ENCODE peak calls at places on chromosomes 5 and 9, in four cellular contexts. Q is IMR-90, L is body of pancreas, B is adrenal gland. R is an unnamed sample. For H3K27me3 and H3K36me3, the result is how much of the 10 kb centered on the place peaks cover.

GRCh38 chr9:107539427-107540154 is 50.0 kb upstream of the KLF4 start:
- DNase-seq in Q (no peak), L (no peak), B (no peak), R (no peak)

GRCh38 chr9:109549386-109549785 is 51.3 kb upstream of the PTPN3 start:
- DNase-seq in Q (no peak), L (no peak), B (no peak), R (no peak)

GRCh38 chr5:80503641-80504040 is 15.7 kb downstream of the FAM151B start:
- DNase-seq in Q (no peak), L (peak), B (no peak), R (no peak)

GRCh38 chr5:8123559-8123958 is 254.6 kb downstream of the MTRR start:
- DNase-seq in Q (no peak), L (no peak), B (no peak), R (no peak)

GRCh38 chr9:8604201-8604600 is 804.6 kb upstream of the DMAC1 start:
- DNase-seq in Q (no peak), L (no peak), B (no peak), R (no peak)

GRCh38 chr5:10424124-10424731 is 17.5 kb upstream of the ROPN1L start:
- DNase-seq in Q (peak), L (peak), B (no peak), R (no peak)

GRCh38 chr5:8184455-8185063 is 315.6 kb downstream of the MTRR start:
- DNase-seq in Q (peak), L (peak), B (peak), R (no peak)

GRCh38 chr9:38345851-38346755 is 46.4 kb upstream of the ALDH1B1 start:
- DNase-seq in Q (no peak), L (no peak), B (peak), R (no peak)

GRCh38 chr9:116447914-116448313 is 239.2 kb upstream of the TRIM32 start:
- DNase-seq in Q (no peak), L (no peak), B (no peak), R (no peak)

GRCh38 chr5:134427540-134428041 is 15.9 kb upstream of the CDKN2AIPNL start:
- DNase-seq in Q (no peak), L (no peak), B (no peak), R (no peak)

GRCh38 chr9:27181381-27181780 is 72.4 kb downstream of the TEK start:
- DNase-seq in Q (peak), L (no peak), B (no peak), R (no peak)

GRCh38 chr5:33287242-33287641 is 153.5 kb upstream of the TARS1 start:
- DNase-seq in Q (no peak), L (no peak), B (no peak), R (no peak)

GRCh38 chr5:84406111-84406510 is 21.4 kb upstream of the EDIL3 start:
- DNase-seq in Q (no peak), L (no peak), B (no peak), R (no peak)

GRCh38 chr5:6551287-6551954 is 81.4 kb downstream of the NSUN2 start:
- DNase-seq in Q (no peak), L (no peak), B (no peak), R (no peak)

GRCh38 chr5:125587631-125588030 is 835.6 kb upstream of the GRAMD2B start:
- DNase-seq in Q (peak), L (no peak), B (no peak), R (no peak)

GRCh38 chr5:102511666-102512065 is 12.9 kb upstream of the SLCO6A1 start:
- DNase-seq in Q (no peak), L (peak), B (peak), R (no peak)

GRCh38 chr9:6414291-6414690 is 1.3 kb downstream of the UHRF2 start:
- DNase-seq in Q (peak), L (no peak), B (no peak), R (no peak)

GRCh38 chr5:76852716-76853115 is 2.9 kb downstream of the S100Z start:
- DNase-seq in Q (peak), L (no peak), B (no peak), R (no peak)

GRCh38 chr5:127938746-127939145 is 144.8 kb upstream of the SLC12A2 start:
- DNase-seq in Q (no peak), L (no peak), B (no peak), R (no peak)

GRCh38 chr9:36964791-36965190 is 69.3 kb downstream of the PAX5 start:
- DNase-seq in Q (no peak), L (no peak), B (no peak), R (no peak)

GRCh38 chr9:98329904-98330303 is 74.5 kb upstream of the TBC1D2 start:
- DNase-seq in Q (no peak), L (no peak), B (no peak), R (no peak)

GRCh38 chr5:35436441-35437057 is 181.1 kb upstream of the SPEF2 start:
- DNase-seq in Q (peak), L (peak), B (peak), R (peak)

GRCh38 chr5:108615216-108615615 is 132.5 kb upstream of the FER start:
- DNase-seq in Q (peak), L (no peak), B (no peak), R (no peak)

GRCh38 chr9:113558632-113559502 is 95.3 kb downstream of the RGS3 start:
- DNase-seq in Q (peak), L (peak), B (peak), R (no peak)

GRCh38 chr9:127970401-127971313 is 10.1 kb downstream of the EEIG1 start:
- DNase-seq in Q (no peak), L (no peak), B (no peak), R (peak)

GRCh38 chr5:95857185-95857945 is 34.8 kb upstream of the GLRX start:
- DNase-seq in Q (peak), L (peak), B (peak), R (no peak)

GRCh38 chr9:110207071-110207923 is 662 bp downstream of the C9orf152 start:
- DNase-seq in Q (no peak), L (peak), B (no peak), R (no peak)

GRCh38 chr9:91166796-91167366 is 194.8 kb downstream of the AUH start:
- DNase-seq in Q (peak), L (no peak), B (no peak), R (no peak)

GRCh38 chr5:73170522-73170921 is 2.5 kb upstream of the TMEM174 start:
- DNase-seq in Q (peak), L (peak), B (no peak), R (no peak)

GRCh38 chr9:127629468-127630081 is 17.5 kb downstream of the STXBP1 start:
- DNase-seq in Q (peak), L (no peak), B (no peak), R (no peak)

GRCh38 chr9:77019010-77019809 is at the start of gene FOXB2:
- DNase-seq in Q (no peak), L (no peak), B (no peak), R (no peak)

GRCh38 chr9:131237311-131237710 is 39.0 kb downstream of the FAM78A start:
- DNase-seq in Q (no peak), L (no peak), B (no peak), R (no peak)

GRCh38 chr5:135373747-135374515 is 25.1 kb downstream of the MACROH2A1 start:
- DNase-seq in Q (no peak), L (no peak), B (no peak), R (no peak)

GRCh38 chr5:76542887-76543690 is 80.1 kb downstream of the F2RL2 start:
- DNase-seq in Q (peak), L (peak), B (no peak), R (peak)

GRCh38 chr9:99266136-99267023 is 44.3 kb downstream of the SEC61B start:
- DNase-seq in Q (peak), L (peak), B (peak), R (peak)

GRCh38 chr9:77469515-77470197 is 178.5 kb downstream of the GNA14 start:
- DNase-seq in Q (no peak), L (no peak), B (no peak), R (no peak)

GRCh38 chr5:154968953-154969352 is 28.1 kb downstream of the MRPL22 start:
- DNase-seq in Q (no peak), L (no peak), B (no peak), R (no peak)

DNA sequence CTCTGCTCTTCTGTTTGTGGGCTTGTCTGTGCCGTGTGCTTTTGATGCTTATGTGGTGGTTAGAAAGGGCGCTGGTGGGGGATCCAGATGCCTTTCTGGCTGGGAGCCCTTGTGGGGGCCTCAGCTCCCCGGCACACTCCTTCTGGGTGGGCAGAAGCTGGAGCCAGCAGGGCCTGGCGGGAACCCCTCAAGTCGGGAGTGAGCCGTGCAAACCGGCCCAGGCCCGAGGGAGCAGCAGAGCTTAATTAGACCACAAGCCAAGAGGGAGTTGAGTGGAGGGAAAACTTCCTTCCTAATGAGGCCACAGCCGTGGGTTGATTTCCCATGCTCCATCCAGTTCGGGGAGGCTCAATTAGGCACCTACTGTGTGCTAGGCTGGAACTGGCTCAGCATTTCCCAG is 76.0 kb upstream of the RNU6ATAC start:
- DNase-seq in Q (no peak), L (no peak), B (no peak), R (no peak)
- H3K27me3 ChIP-seq in Q (under half), L (under half), B (under half), R (under half)

GRCh38 chr9:79221084-79221483 is 350.7 kb upstream of the TLE4 start:
- DNase-seq in Q (peak), L (no peak), B (no peak), R (no peak)
- H3K4me3 ChIP-seq in Q (no peak), L (no peak), B (no peak), R (no peak)

GRCh38 chr9:123008909-123009308 is 24.6 kb upstream of the GPR21 start:
- DNase-seq in Q (no peak), L (no peak), B (no peak), R (no peak)

GRCh38 chr9:123016631-123017030 is 16.8 kb upstream of the GPR21 start:
- DNase-seq in Q (no peak), L (no peak), B (no peak), R (no peak)

GRCh38 chr9:123007269-123007668 is 26.2 kb upstream of the GPR21 start:
- DNase-seq in Q (no peak), L (no peak), B (no peak), R (no peak)

GRCh38 chr9:123011878-123012528 is 21.5 kb upstream of the GPR21 start:
- DNase-seq in Q (peak), L (no peak), B (no peak), R (no peak)

DNA sequence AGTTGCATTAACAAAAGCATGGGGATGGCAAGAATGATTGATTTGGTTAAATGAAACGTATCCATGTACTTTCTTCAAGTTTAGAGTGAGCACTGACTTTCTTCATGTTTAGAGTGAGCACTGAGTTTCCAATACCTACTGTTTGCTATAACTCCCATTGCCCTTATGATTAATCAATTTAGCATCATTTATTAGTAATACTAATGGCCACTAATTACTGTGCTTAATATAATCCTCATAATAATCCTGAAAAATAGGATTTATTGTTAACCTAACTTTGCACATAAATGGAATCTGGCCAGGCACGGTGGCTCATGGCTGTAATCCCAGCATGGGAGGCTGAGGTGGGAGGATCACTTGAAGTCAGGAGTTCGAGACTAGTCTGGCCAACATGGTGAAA is 22.1 kb upstream of the GPR21 start:
- DNase-seq in Q (no peak), L (no peak), B (no peak), R (no peak)
- H3K36me3 ChIP-seq in Q (under half), L (under half), B (under half), R (under half)

GRCh38 chr5:139784488-139784887 is 11.1 kb upstream of the PSD2 start:
- DNase-seq in Q (no peak), L (no peak), B (no peak), R (no peak)
- H3K27me3 ChIP-seq in Q (under half), L (under half), B (under half), R (under half)

DNA sequence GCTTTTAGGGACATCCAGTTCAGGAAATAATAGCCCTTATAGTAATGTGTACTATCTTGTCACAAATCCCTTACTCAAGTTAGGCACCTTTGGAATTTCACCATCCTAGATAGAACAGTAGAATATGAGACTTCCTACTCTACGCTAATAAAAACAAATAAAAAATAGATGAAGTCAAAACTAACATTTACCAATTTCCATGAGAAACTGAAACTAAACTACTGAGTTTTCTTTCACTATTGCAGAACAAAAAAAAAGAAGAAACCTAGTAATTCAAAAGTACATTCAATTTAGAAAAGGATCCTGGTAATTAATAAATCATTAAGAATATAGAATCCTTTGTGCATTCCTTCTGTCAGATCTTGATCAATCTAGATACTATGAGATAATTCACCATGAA is 14.0 kb downstream of the STARD4 start:
- DNase-seq in Q (no peak), L (no peak), B (no peak), R (no peak)
- H3K4me3 ChIP-seq in Q (no peak), L (no peak), B (no peak), R (no peak)

GRCh38 chr9:92612292-92612691 is 57.6 kb downstream of the IPPK start:
- DNase-seq in Q (no peak), L (no peak), B (no peak), R (no peak)

GRCh38 chr9:92614123-92614510 is 55.8 kb downstream of the IPPK start:
- DNase-seq in Q (no peak), L (no peak), B (no peak), R (no peak)

GRCh38 chr9:92614763-92615441 is 55.0 kb downstream of the IPPK start:
- DNase-seq in Q (no peak), L (no peak), B (no peak), R (no peak)

GRCh38 chr9:92612816-92613215 is 57.1 kb downstream of the IPPK start:
- DNase-seq in Q (no peak), L (no peak), B (no peak), R (no peak)

GRCh38 chr9:92613268-92614122 is 56.4 kb downstream of the IPPK start:
- DNase-seq in Q (no peak), L (no peak), B (no peak), R (no peak)
- H3K36me3 ChIP-seq in Q (under half), L (under half), B (under half), R (under half)

GRCh38 chr5:51382759-51383493 is at the start of gene ISL1:
- DNase-seq in Q (peak), L (peak), B (peak), R (peak)

GRCh38 chr5:51383494-51384081 is 340 bp downstream of the ISL1 start:
- DNase-seq in Q (no peak), L (no peak), B (no peak), R (no peak)

GRCh38 chr5:51381801-51382507 is 1.3 kb upstream of the ISL1 start:
- DNase-seq in Q (no peak), L (no peak), B (no peak), R (no peak)

GRCh38 chr5:51380603-51381207 is 2.5 kb upstream of the ISL1 start:
- DNase-seq in Q (peak), L (no peak), B (no peak), R (no peak)

DNA sequence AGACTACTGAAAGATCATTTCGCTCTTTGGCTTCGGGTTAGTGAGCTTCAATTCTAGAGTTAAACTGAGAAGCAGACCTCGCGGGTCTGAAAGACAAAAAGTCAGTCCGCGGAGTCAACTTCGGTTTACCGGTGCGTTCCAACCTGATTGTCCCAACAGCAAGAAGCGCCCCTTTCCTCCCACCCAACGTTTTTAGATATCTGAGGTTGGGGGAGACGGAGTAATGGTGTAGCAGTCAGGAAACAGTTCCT is 815 bp upstream of the ISL1 start:
- DNase-seq in Q (no peak), L (no peak), B (no peak), R (no peak)
- H3K27me3 ChIP-seq in Q (half or more), L (under half), B (half or more), R (under half)

DNA sequence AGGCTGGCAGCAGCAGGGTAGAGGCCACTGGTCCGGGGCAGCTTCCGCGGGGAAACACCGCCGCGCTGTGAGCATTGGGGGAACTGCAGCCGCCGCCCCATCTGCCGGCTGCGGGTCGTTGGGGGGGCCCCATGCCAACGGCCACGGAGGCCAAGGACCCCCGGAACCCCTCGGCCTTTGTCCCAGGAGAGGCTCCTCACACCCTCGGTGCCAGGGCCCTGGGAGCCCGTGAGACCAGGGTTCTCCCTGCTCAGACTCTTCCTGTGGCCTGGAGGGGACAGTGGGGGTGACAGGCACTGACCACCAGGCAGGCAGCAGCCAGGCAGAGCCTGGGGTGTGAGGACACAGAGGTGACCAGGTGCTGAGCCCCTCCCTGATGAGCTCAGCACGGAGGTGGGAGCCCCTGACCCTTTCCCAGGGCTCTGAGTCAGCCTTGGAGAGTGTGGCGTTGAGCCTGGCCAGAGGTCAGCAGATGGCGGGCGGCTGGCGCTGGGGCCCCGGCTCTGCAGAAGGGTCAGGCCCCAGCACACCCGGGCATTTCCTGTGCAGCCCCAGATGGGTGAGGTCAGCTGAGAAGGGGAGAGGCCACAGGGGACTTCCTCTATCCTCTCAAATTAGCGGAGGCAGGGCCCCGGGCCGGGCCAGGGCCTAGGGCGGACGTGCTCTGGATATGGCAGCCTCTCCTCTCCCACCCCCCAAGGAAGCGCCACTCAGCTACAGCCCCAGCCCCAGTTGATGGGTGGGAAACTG is 17.9 kb upstream of the EGFL7 start:
- DNase-seq in Q (peak), L (peak), B (peak), R (peak)
- H3K4me3 ChIP-seq in Q (no peak), L (no peak), B (peak), R (no peak)

DNA sequence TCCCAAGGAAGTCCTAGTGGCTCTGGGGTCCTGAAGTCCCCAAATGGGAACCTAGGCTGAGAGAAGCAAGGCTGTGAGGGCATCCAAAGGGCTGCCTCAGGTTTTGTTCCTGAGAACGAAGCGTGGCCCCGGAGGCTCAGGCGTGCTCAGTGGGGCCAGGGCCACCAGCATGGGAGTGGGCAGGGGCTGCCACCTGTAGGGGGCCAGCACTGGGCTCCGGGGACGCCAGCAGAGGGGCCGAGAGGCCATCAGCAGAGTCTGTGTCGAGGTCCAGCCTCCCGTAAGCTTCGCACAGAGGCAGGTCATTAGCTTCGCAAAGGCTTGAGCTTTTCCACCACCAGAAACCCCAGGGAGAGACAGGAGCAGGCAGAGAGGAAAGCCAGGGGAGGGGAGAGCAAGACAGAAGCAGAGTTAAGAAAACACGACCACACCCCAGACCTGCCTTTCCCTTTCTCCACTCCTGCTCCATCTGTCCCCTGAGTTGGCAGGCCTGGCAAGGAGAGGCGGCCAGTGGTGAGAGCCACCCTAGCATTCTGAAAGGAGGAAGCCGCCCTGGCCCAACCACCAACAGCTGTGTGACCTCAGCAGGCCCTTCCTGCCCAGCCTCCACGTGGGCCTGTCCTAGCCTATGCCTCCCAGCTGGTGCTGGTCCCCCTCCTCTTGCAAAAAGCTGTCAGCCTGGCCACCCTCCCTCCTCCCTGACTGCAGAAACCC is 5.5 kb upstream of the SURF6 start:
- DNase-seq in Q (no peak), L (peak), B (peak), R (no peak)
- H3K36me3 ChIP-seq in Q (half or more), L (under half), B (under half), R (under half)